ENCODE peak calls at places on chromosomes 16 and 17, in six cellular contexts. One of them, this sample, is unnamed.

GRCh38 chr17:79845601-79845949 is 6.3 kb upstream of the CBX4 start:
- DNase-seq in B cell: no peak
- DNase-seq in GM12864: no peak
- DNase-seq in activated CD8-positive, alpha-beta memory T cell treated with anti-CD3 and anti-CD28 coated beads for 48 hours: no peak
- DNase-seq in stomach: no peak
- DNase-seq in T follicular helper cell: no peak
- DNase-seq in this sample: no peak

GRCh38 chr16:85529489-85530369 is 83.4 kb upstream of the GSE1 start:
- DNase-seq in B cell: no peak
- DNase-seq in GM12864: no peak
- DNase-seq in activated CD8-positive, alpha-beta memory T cell treated with anti-CD3 and anti-CD28 coated beads for 48 hours: no peak
- DNase-seq in stomach: no peak
- DNase-seq in T follicular helper cell: no peak
- DNase-seq in this sample: no peak

GRCh38 chr17:72463287-72464102 is 342.7 kb downstream of the SOX9 start:
- DNase-seq in B cell: no peak
- DNase-seq in GM12864: no peak
- DNase-seq in activated CD8-positive, alpha-beta memory T cell treated with anti-CD3 and anti-CD28 coated beads for 48 hours: no peak
- DNase-seq in stomach: peak; percentile 59
- DNase-seq in T follicular helper cell: no peak
- DNase-seq in this sample: no peak

GRCh38 chr17:63433746-63434591 is 12.1 kb downstream of the CYB561 start:
- DNase-seq in B cell: no peak
- DNase-seq in GM12864: no peak
- DNase-seq in activated CD8-positive, alpha-beta memory T cell treated with anti-CD3 and anti-CD28 coated beads for 48 hours: no peak
- DNase-seq in stomach: peak; percentile 87
- DNase-seq in T follicular helper cell: no peak
- DNase-seq in this sample: no peak

GRCh38 chr16:4373909-4374742 is 2.5 kb downstream of the VASN start:
- DNase-seq in B cell: no peak
- DNase-seq in GM12864: no peak
- DNase-seq in activated CD8-positive, alpha-beta memory T cell treated with anti-CD3 and anti-CD28 coated beads for 48 hours: no peak
- DNase-seq in stomach: peak; percentile 83
- DNase-seq in T follicular helper cell: no peak
- DNase-seq in this sample: no peak

GRCh38 chr16:86470964-86471363 is 39.4 kb upstream of the FOXF1 start:
- DNase-seq in B cell: no peak
- DNase-seq in GM12864: no peak
- DNase-seq in activated CD8-positive, alpha-beta memory T cell treated with anti-CD3 and anti-CD28 coated beads for 48 hours: no peak
- DNase-seq in stomach: no peak
- DNase-seq in T follicular helper cell: no peak
- DNase-seq in this sample: no peak

GRCh38 chr17:74547736-74548135 is 1.8 kb upstream of the CD300C start:
- DNase-seq in B cell: no peak
- DNase-seq in GM12864: no peak
- DNase-seq in activated CD8-positive, alpha-beta memory T cell treated with anti-CD3 and anti-CD28 coated beads for 48 hours: no peak
- DNase-seq in stomach: no peak
- DNase-seq in T follicular helper cell: no peak
- DNase-seq in this sample: no peak

GRCh38 chr16:1745181-1745899 is 26.0 kb downstream of the NME3 start:
- DNase-seq in B cell: no peak
- DNase-seq in GM12864: no peak
- DNase-seq in activated CD8-positive, alpha-beta memory T cell treated with anti-CD3 and anti-CD28 coated beads for 48 hours: no peak
- DNase-seq in stomach: no peak
- DNase-seq in T follicular helper cell: no peak
- DNase-seq in this sample: no peak

GRCh38 chr17:39178516-39178915 is 12.6 kb upstream of the ARL5C start:
- DNase-seq in B cell: no peak
- DNase-seq in GM12864: no peak
- DNase-seq in activated CD8-positive, alpha-beta memory T cell treated with anti-CD3 and anti-CD28 coated beads for 48 hours: no peak
- DNase-seq in stomach: no peak
- DNase-seq in T follicular helper cell: no peak
- DNase-seq in this sample: no peak

GRCh38 chr16:81553814-81554675 is 109.4 kb downstream of the CMIP start:
- DNase-seq in B cell: no peak
- DNase-seq in GM12864: no peak
- DNase-seq in activated CD8-positive, alpha-beta memory T cell treated with anti-CD3 and anti-CD28 coated beads for 48 hours: no peak
- DNase-seq in stomach: peak; percentile 43
- DNase-seq in T follicular helper cell: no peak
- DNase-seq in this sample: no peak

GRCh38 chr16:66754819-66755218 is 3.4 kb upstream of the DYNC1LI2 start:
- DNase-seq in B cell: no peak
- DNase-seq in GM12864: no peak
- DNase-seq in activated CD8-positive, alpha-beta memory T cell treated with anti-CD3 and anti-CD28 coated beads for 48 hours: no peak
- DNase-seq in stomach: no peak
- DNase-seq in T follicular helper cell: no peak
- DNase-seq in this sample: no peak

GRCh38 chr16:23905027-23905426 is 69.2 kb downstream of the PRKCB start:
- DNase-seq in B cell: no peak
- DNase-seq in GM12864: no peak
- DNase-seq in activated CD8-positive, alpha-beta memory T cell treated with anti-CD3 and anti-CD28 coated beads for 48 hours: no peak
- DNase-seq in stomach: no peak
- DNase-seq in T follicular helper cell: no peak
- DNase-seq in this sample: no peak

GRCh38 chr17:81033535-81034167 is 1.3 kb upstream of the BAIAP2 start:
- DNase-seq in B cell: no peak
- DNase-seq in GM12864: no peak
- DNase-seq in activated CD8-positive, alpha-beta memory T cell treated with anti-CD3 and anti-CD28 coated beads for 48 hours: no peak
- DNase-seq in stomach: no peak
- DNase-seq in T follicular helper cell: no peak
- DNase-seq in this sample: no peak

GRCh38 chr16:47732122-47732805 is 271.1 kb downstream of the PHKB start:
- DNase-seq in B cell: no peak
- DNase-seq in GM12864: no peak
- DNase-seq in activated CD8-positive, alpha-beta memory T cell treated with anti-CD3 and anti-CD28 coated beads for 48 hours: no peak
- DNase-seq in stomach: no peak
- DNase-seq in T follicular helper cell: no peak
- DNase-seq in this sample: no peak

GRCh38 chr17:62876063-62876462 is 67.9 kb upstream of the MARCHF10 start:
- DNase-seq in B cell: no peak
- DNase-seq in GM12864: no peak
- DNase-seq in activated CD8-positive, alpha-beta memory T cell treated with anti-CD3 and anti-CD28 coated beads for 48 hours: no peak
- DNase-seq in stomach: no peak
- DNase-seq in T follicular helper cell: no peak
- DNase-seq in this sample: no peak

GRCh38 chr16:19882641-19883040 is 2.0 kb downstream of the GPRC5B start:
- DNase-seq in B cell: no peak
- DNase-seq in GM12864: no peak
- DNase-seq in activated CD8-positive, alpha-beta memory T cell treated with anti-CD3 and anti-CD28 coated beads for 48 hours: no peak
- DNase-seq in stomach: no peak
- DNase-seq in T follicular helper cell: no peak
- DNase-seq in this sample: no peak

GRCh38 chr16:82630219-82630618 is 3.5 kb downstream of the CDH13 start:
- DNase-seq in B cell: no peak
- DNase-seq in GM12864: no peak
- DNase-seq in activated CD8-positive, alpha-beta memory T cell treated with anti-CD3 and anti-CD28 coated beads for 48 hours: no peak
- DNase-seq in stomach: no peak
- DNase-seq in T follicular helper cell: no peak
- DNase-seq in this sample: no peak

GRCh38 chr16:720507-720989 is 398 bp upstream of the ANTKMT start:
- DNase-seq in B cell: no peak
- DNase-seq in GM12864: no peak
- DNase-seq in activated CD8-positive, alpha-beta memory T cell treated with anti-CD3 and anti-CD28 coated beads for 48 hours: no peak
- DNase-seq in stomach: no peak
- DNase-seq in T follicular helper cell: no peak
- DNase-seq in this sample: peak; percentile 58

GRCh38 chr16:4461250-4462085 is 13.0 kb downstream of the NMRAL1 start:
- DNase-seq in B cell: no peak
- DNase-seq in GM12864: no peak
- DNase-seq in activated CD8-positive, alpha-beta memory T cell treated with anti-CD3 and anti-CD28 coated beads for 48 hours: no peak
- DNase-seq in stomach: no peak
- DNase-seq in T follicular helper cell: no peak
- DNase-seq in this sample: no peak

GRCh38 chr17:39306509-39307212 is 80.9 kb upstream of the STAC2 start:
- DNase-seq in B cell: no peak
- DNase-seq in GM12864: no peak
- DNase-seq in activated CD8-positive, alpha-beta memory T cell treated with anti-CD3 and anti-CD28 coated beads for 48 hours: no peak
- DNase-seq in stomach: no peak
- DNase-seq in T follicular helper cell: no peak
- DNase-seq in this sample: no peak

GRCh38 chr16:2147981-2148671 is at the start of gene RAB26:
- DNase-seq in B cell: peak; percentile 49
- DNase-seq in GM12864: no peak
- DNase-seq in activated CD8-positive, alpha-beta memory T cell treated with anti-CD3 and anti-CD28 coated beads for 48 hours: no peak
- DNase-seq in stomach: peak; percentile 95
- DNase-seq in T follicular helper cell: peak; percentile 48
- DNase-seq in this sample: no peak

GRCh38 chr16:3101018-3101840 is 2.1 kb upstream of the ZSCAN10 start:
- DNase-seq in B cell: no peak
- DNase-seq in GM12864: no peak
- DNase-seq in activated CD8-positive, alpha-beta memory T cell treated with anti-CD3 and anti-CD28 coated beads for 48 hours: no peak
- DNase-seq in stomach: no peak
- DNase-seq in T follicular helper cell: no peak
- DNase-seq in this sample: peak; percentile 81

GRCh38 chr16:65681406-65681805 is 559.5 kb upstream of the CDH11 start:
- DNase-seq in B cell: no peak
- DNase-seq in GM12864: no peak
- DNase-seq in activated CD8-positive, alpha-beta memory T cell treated with anti-CD3 and anti-CD28 coated beads for 48 hours: no peak
- DNase-seq in stomach: no peak
- DNase-seq in T follicular helper cell: no peak
- DNase-seq in this sample: no peak

GRCh38 chr17:34378664-34379101 is 15.7 kb upstream of the CCL1 start:
- DNase-seq in B cell: peak; percentile 75
- DNase-seq in GM12864: peak; percentile 76
- DNase-seq in activated CD8-positive, alpha-beta memory T cell treated with anti-CD3 and anti-CD28 coated beads for 48 hours: no peak
- DNase-seq in stomach: no peak
- DNase-seq in T follicular helper cell: no peak
- DNase-seq in this sample: no peak

GRCh38 chr16:7083086-7083485 is 249.6 kb upstream of the RBFOX1 start:
- DNase-seq in B cell: no peak
- DNase-seq in GM12864: no peak
- DNase-seq in activated CD8-positive, alpha-beta memory T cell treated with anti-CD3 and anti-CD28 coated beads for 48 hours: no peak
- DNase-seq in stomach: no peak
- DNase-seq in T follicular helper cell: no peak
- DNase-seq in this sample: no peak

GRCh38 chr16:50940275-50940854 is 198.5 kb downstream of the CYLD start:
- DNase-seq in B cell: no peak
- DNase-seq in GM12864: no peak
- DNase-seq in activated CD8-positive, alpha-beta memory T cell treated with anti-CD3 and anti-CD28 coated beads for 48 hours: no peak
- DNase-seq in stomach: no peak
- DNase-seq in T follicular helper cell: no peak
- DNase-seq in this sample: no peak

GRCh38 chr16:67163164-67163902 is 1.2 kb upstream of the HSF4 start:
- DNase-seq in B cell: no peak
- DNase-seq in GM12864: no peak
- DNase-seq in activated CD8-positive, alpha-beta memory T cell treated with anti-CD3 and anti-CD28 coated beads for 48 hours: no peak
- DNase-seq in stomach: no peak
- DNase-seq in T follicular helper cell: no peak
- DNase-seq in this sample: no peak

GRCh38 chr16:58022601-58023371 is 2.8 kb upstream of the MMP15 start:
- DNase-seq in B cell: no peak
- DNase-seq in GM12864: no peak
- DNase-seq in activated CD8-positive, alpha-beta memory T cell treated with anti-CD3 and anti-CD28 coated beads for 48 hours: no peak
- DNase-seq in stomach: peak; percentile 87
- DNase-seq in T follicular helper cell: no peak
- DNase-seq in this sample: no peak

GRCh38 chr16:85014311-85014710 is 3.0 kb upstream of the ZDHHC7 start:
- DNase-seq in B cell: no peak
- DNase-seq in GM12864: no peak
- DNase-seq in activated CD8-positive, alpha-beta memory T cell treated with anti-CD3 and anti-CD28 coated beads for 48 hours: no peak
- DNase-seq in stomach: no peak
- DNase-seq in T follicular helper cell: no peak
- DNase-seq in this sample: no peak

GRCh38 chr17:73156887-73157870 is 7.6 kb upstream of the SSTR2 start:
- DNase-seq in B cell: no peak
- DNase-seq in GM12864: no peak
- DNase-seq in activated CD8-positive, alpha-beta memory T cell treated with anti-CD3 and anti-CD28 coated beads for 48 hours: no peak
- DNase-seq in stomach: no peak
- DNase-seq in T follicular helper cell: no peak
- DNase-seq in this sample: no peak

GRCh38 chr17:77423589-77424451 is 283.1 kb downstream of the SEC14L1 start:
- DNase-seq in B cell: no peak
- DNase-seq in GM12864: no peak
- DNase-seq in activated CD8-positive, alpha-beta memory T cell treated with anti-CD3 and anti-CD28 coated beads for 48 hours: no peak
- DNase-seq in stomach: peak; percentile 83
- DNase-seq in T follicular helper cell: no peak
- DNase-seq in this sample: no peak

GRCh38 chr17:79113699-79114098 is 39.1 kb downstream of the ENGASE start:
- DNase-seq in B cell: no peak
- DNase-seq in GM12864: no peak
- DNase-seq in activated CD8-positive, alpha-beta memory T cell treated with anti-CD3 and anti-CD28 coated beads for 48 hours: no peak
- DNase-seq in stomach: no peak
- DNase-seq in T follicular helper cell: no peak
- DNase-seq in this sample: no peak

GRCh38 chr17:7315570-7316243 is 547 bp upstream of the GPS2 start:
- DNase-seq in B cell: no peak
- DNase-seq in GM12864: no peak
- DNase-seq in activated CD8-positive, alpha-beta memory T cell treated with anti-CD3 and anti-CD28 coated beads for 48 hours: no peak
- DNase-seq in stomach: peak; percentile 77
- DNase-seq in T follicular helper cell: no peak
- DNase-seq in this sample: no peak

GRCh38 chr16:56632160-56632847 is at the start of gene MT1M:
- DNase-seq in B cell: no peak
- DNase-seq in GM12864: no peak
- DNase-seq in activated CD8-positive, alpha-beta memory T cell treated with anti-CD3 and anti-CD28 coated beads for 48 hours: no peak
- DNase-seq in stomach: peak; percentile 69
- DNase-seq in T follicular helper cell: no peak
- DNase-seq in this sample: no peak

GRCh38 chr16:84228321-84228838 is 11.4 kb downstream of the KCNG4 start:
- DNase-seq in B cell: no peak
- DNase-seq in GM12864: no peak
- DNase-seq in activated CD8-positive, alpha-beta memory T cell treated with anti-CD3 and anti-CD28 coated beads for 48 hours: no peak
- DNase-seq in stomach: no peak
- DNase-seq in T follicular helper cell: no peak
- DNase-seq in this sample: peak; percentile 34

GRCh38 chr17:78999056-78999768 is 10.4 kb downstream of the CANT1 start:
- DNase-seq in B cell: no peak
- DNase-seq in GM12864: no peak
- DNase-seq in activated CD8-positive, alpha-beta memory T cell treated with anti-CD3 and anti-CD28 coated beads for 48 hours: no peak
- DNase-seq in stomach: no peak
- DNase-seq in T follicular helper cell: no peak
- DNase-seq in this sample: no peak

GRCh38 chr16:74024997-74025396 is 271.6 kb upstream of the PSMD7 start:
- DNase-seq in B cell: no peak
- DNase-seq in GM12864: no peak
- DNase-seq in activated CD8-positive, alpha-beta memory T cell treated with anti-CD3 and anti-CD28 coated beads for 48 hours: no peak
- DNase-seq in stomach: no peak
- DNase-seq in T follicular helper cell: no peak
- DNase-seq in this sample: no peak

GRCh38 chr17:75693500-75694481 is 26.7 kb downstream of the SAP30BP start:
- DNase-seq in B cell: no peak
- DNase-seq in GM12864: no peak
- DNase-seq in activated CD8-positive, alpha-beta memory T cell treated with anti-CD3 and anti-CD28 coated beads for 48 hours: no peak
- DNase-seq in stomach: no peak
- DNase-seq in T follicular helper cell: no peak
- DNase-seq in this sample: no peak

GRCh38 chr16:58451945-58452401 is 48.0 kb upstream of the NDRG4 start:
- DNase-seq in B cell: no peak
- DNase-seq in GM12864: no peak
- DNase-seq in activated CD8-positive, alpha-beta memory T cell treated with anti-CD3 and anti-CD28 coated beads for 48 hours: no peak
- DNase-seq in stomach: no peak
- DNase-seq in T follicular helper cell: no peak
- DNase-seq in this sample: no peak

GRCh38 chr17:49851387-49852291 is 3.8 kb upstream of the TAC4 start:
- DNase-seq in B cell: peak; percentile 50
- DNase-seq in GM12864: no peak
- DNase-seq in activated CD8-positive, alpha-beta memory T cell treated with anti-CD3 and anti-CD28 coated beads for 48 hours: peak; percentile 40
- DNase-seq in stomach: peak; percentile 75
- DNase-seq in T follicular helper cell: peak; percentile 51
- DNase-seq in this sample: peak; percentile 59